ENCODE peak calls at places on chromosome 22, in five cellular contexts. One of them, this sample, is unnamed.

GRCh38 chr22:20043057-20043996 is 22.4 kb downstream of the TANGO2 start:
- DNase-seq in kidney: no peak
- DNase-seq in left ventricle myocardium inferior: no peak
- DNase-seq in brain microvascular endothelial cell: no peak
- DNase-seq in transverse colon: no peak
- DNase-seq in this sample: no peak

GRCh38 chr22:40855104-40855959 is 1.1 kb downstream of the ST13 start:
- DNase-seq in kidney: no peak
- DNase-seq in transverse colon: no peak
- DNase-seq in brain microvascular endothelial cell: no peak
- DNase-seq in left ventricle myocardium inferior: no peak
- DNase-seq in this sample: peak; percentile 5

GRCh38 chr22:39409630-39410029 is 10.1 kb downstream of the TAB1 start:
- DNase-seq in left ventricle myocardium inferior: no peak
- DNase-seq in brain microvascular endothelial cell: no peak
- DNase-seq in kidney: no peak
- DNase-seq in transverse colon: no peak
- DNase-seq in this sample: no peak

GRCh38 chr22:29831186-29831921 is 6.7 kb downstream of the ASCC2 start:
- DNase-seq in left ventricle myocardium inferior: no peak
- DNase-seq in kidney: no peak
- DNase-seq in transverse colon: no peak
- DNase-seq in brain microvascular endothelial cell: no peak
- DNase-seq in this sample: no peak

GRCh38 chr22:17910561-17911311 is 113.6 kb downstream of the MICAL3 start:
- DNase-seq in transverse colon: peak; percentile 40
- DNase-seq in left ventricle myocardium inferior: peak; percentile 78
- DNase-seq in kidney: peak; percentile 92
- DNase-seq in brain microvascular endothelial cell: peak; percentile 83
- DNase-seq in this sample: peak; percentile 79

GRCh38 chr22:35604671-35605457 is 12.3 kb downstream of the MB start:
- DNase-seq in transverse colon: no peak
- DNase-seq in left ventricle myocardium inferior: no peak
- DNase-seq in brain microvascular endothelial cell: peak; percentile 27
- DNase-seq in kidney: peak; percentile 15
- DNase-seq in this sample: no peak

GRCh38 chr22:37744589-37744988 is 47.7 kb downstream of the TRIOBP start:
- DNase-seq in transverse colon: no peak
- DNase-seq in left ventricle myocardium inferior: no peak
- DNase-seq in brain microvascular endothelial cell: no peak
- DNase-seq in kidney: no peak
- DNase-seq in this sample: no peak

GRCh38 chr22:38422615-38423511 is 32.1 kb downstream of the KCNJ4 start:
- DNase-seq in transverse colon: peak; percentile 38
- DNase-seq in kidney: peak; percentile 84
- DNase-seq in brain microvascular endothelial cell: no peak
- DNase-seq in left ventricle myocardium inferior: no peak
- DNase-seq in this sample: no peak

GRCh38 chr22:33743756-33744155 is 176.5 kb downstream of the LARGE1 start:
- DNase-seq in transverse colon: no peak
- DNase-seq in left ventricle myocardium inferior: no peak
- DNase-seq in kidney: no peak
- DNase-seq in brain microvascular endothelial cell: no peak
- DNase-seq in this sample: no peak

GRCh38 chr22:28799834-28800307 is 498 bp downstream of the XBP1 start:
- DNase-seq in kidney: peak; percentile 91
- DNase-seq in transverse colon: peak; percentile 73
- DNase-seq in left ventricle myocardium inferior: peak; percentile 80
- DNase-seq in brain microvascular endothelial cell: peak; percentile 24
- DNase-seq in this sample: peak; percentile 49

GRCh38 chr22:48670747-48671146 is 1156.9 kb downstream of the BRD1 start:
- DNase-seq in transverse colon: no peak
- DNase-seq in brain microvascular endothelial cell: no peak
- DNase-seq in kidney: no peak
- DNase-seq in left ventricle myocardium inferior: no peak
- DNase-seq in this sample: no peak

GRCh38 chr22:38291201-38291777 is 18.5 kb upstream of the TMEM184B start:
- DNase-seq in kidney: no peak
- DNase-seq in brain microvascular endothelial cell: no peak
- DNase-seq in transverse colon: no peak
- DNase-seq in left ventricle myocardium inferior: no peak
- DNase-seq in this sample: no peak

GRCh38 chr22:44450503-44450902 is 47.5 kb downstream of the RTL6 start:
- DNase-seq in kidney: peak; percentile 41
- DNase-seq in transverse colon: no peak
- DNase-seq in brain microvascular endothelial cell: no peak
- DNase-seq in left ventricle myocardium inferior: no peak
- DNase-seq in this sample: no peak

GRCh38 chr22:47605441-47605840 is 843.0 kb downstream of the TBC1D22A start:
- DNase-seq in left ventricle myocardium inferior: no peak
- DNase-seq in brain microvascular endothelial cell: no peak
- DNase-seq in kidney: peak; percentile 29
- DNase-seq in transverse colon: no peak
- DNase-seq in this sample: no peak

GRCh38 chr22:21622624-21623401 is 7.0 kb downstream of the YDJC start:
- DNase-seq in kidney: no peak
- DNase-seq in brain microvascular endothelial cell: no peak
- DNase-seq in left ventricle myocardium inferior: no peak
- DNase-seq in transverse colon: no peak
- DNase-seq in this sample: no peak

GRCh38 chr22:19503869-19504268 is 20.3 kb downstream of the CLDN5 start:
- DNase-seq in left ventricle myocardium inferior: no peak
- DNase-seq in transverse colon: no peak
- DNase-seq in kidney: no peak
- DNase-seq in brain microvascular endothelial cell: no peak
- DNase-seq in this sample: no peak

GRCh38 chr22:38314992-38315800 is 2.0 kb downstream of the CSNK1E start:
- DNase-seq in kidney: no peak
- DNase-seq in transverse colon: peak; percentile 41
- DNase-seq in left ventricle myocardium inferior: no peak
- DNase-seq in brain microvascular endothelial cell: no peak
- DNase-seq in this sample: no peak

GRCh38 chr22:19576460-19577421 is 52.5 kb upstream of the CLDN5 start:
- DNase-seq in kidney: no peak
- DNase-seq in left ventricle myocardium inferior: peak; percentile 42
- DNase-seq in brain microvascular endothelial cell: peak; percentile 78
- DNase-seq in transverse colon: no peak
- DNase-seq in this sample: peak; percentile 46

GRCh38 chr22:33221566-33221965 is 163.4 kb upstream of the SYN3 start:
- DNase-seq in left ventricle myocardium inferior: no peak
- DNase-seq in kidney: no peak
- DNase-seq in transverse colon: no peak
- DNase-seq in brain microvascular endothelial cell: no peak
- DNase-seq in this sample: no peak

GRCh38 chr22:27476729-27477128 is 324.8 kb downstream of the MN1 start:
- DNase-seq in transverse colon: no peak
- DNase-seq in left ventricle myocardium inferior: no peak
- DNase-seq in brain microvascular endothelial cell: peak; percentile 73
- DNase-seq in kidney: peak; percentile 65
- DNase-seq in this sample: no peak

GRCh38 chr22:38318792-38319773 is 1.9 kb upstream of the CSNK1E start:
- DNase-seq in kidney: no peak
- DNase-seq in left ventricle myocardium inferior: no peak
- DNase-seq in transverse colon: no peak
- DNase-seq in brain microvascular endothelial cell: no peak
- DNase-seq in this sample: no peak

GRCh38 chr22:48942698-48943566 is 884.7 kb downstream of the BRD1 start:
- DNase-seq in left ventricle myocardium inferior: no peak
- DNase-seq in brain microvascular endothelial cell: no peak
- DNase-seq in transverse colon: peak; percentile 2
- DNase-seq in kidney: no peak
- DNase-seq in this sample: no peak

GRCh38 chr22:21766933-21767462 is 31.4 kb upstream of the YPEL1 start:
- DNase-seq in transverse colon: peak; percentile 29
- DNase-seq in kidney: no peak
- DNase-seq in left ventricle myocardium inferior: no peak
- DNase-seq in brain microvascular endothelial cell: no peak
- DNase-seq in this sample: no peak

GRCh38 chr22:27720860-27721259 is 80.7 kb downstream of the MN1 start:
- DNase-seq in kidney: peak; percentile 88
- DNase-seq in transverse colon: no peak
- DNase-seq in left ventricle myocardium inferior: no peak
- DNase-seq in brain microvascular endothelial cell: no peak
- DNase-seq in this sample: no peak

GRCh38 chr22:39381930-39382329 is 17.6 kb upstream of the TAB1 start:
- DNase-seq in kidney: no peak
- DNase-seq in transverse colon: no peak
- DNase-seq in brain microvascular endothelial cell: no peak
- DNase-seq in left ventricle myocardium inferior: no peak
- DNase-seq in this sample: no peak

GRCh38 chr22:40450651-40451050 is 80.3 kb downstream of the SGSM3 start:
- DNase-seq in brain microvascular endothelial cell: no peak
- DNase-seq in transverse colon: no peak
- DNase-seq in kidney: no peak
- DNase-seq in left ventricle myocardium inferior: no peak
- DNase-seq in this sample: no peak

GRCh38 chr22:44442856-44443595 is 55.0 kb downstream of the RTL6 start:
- DNase-seq in brain microvascular endothelial cell: no peak
- DNase-seq in kidney: peak; percentile 43
- DNase-seq in left ventricle myocardium inferior: no peak
- DNase-seq in transverse colon: no peak
- DNase-seq in this sample: no peak

GRCh38 chr22:44358723-44359440 is 46.1 kb upstream of the SHISAL1 start:
- DNase-seq in left ventricle myocardium inferior: peak; percentile 11
- DNase-seq in brain microvascular endothelial cell: no peak
- DNase-seq in kidney: peak; percentile 59
- DNase-seq in transverse colon: no peak
- DNase-seq in this sample: no peak

GRCh38 chr22:49154433-49154832 is 673.2 kb downstream of the BRD1 start:
- DNase-seq in transverse colon: no peak
- DNase-seq in kidney: peak; percentile 63
- DNase-seq in brain microvascular endothelial cell: no peak
- DNase-seq in left ventricle myocardium inferior: no peak
- DNase-seq in this sample: no peak

GRCh38 chr22:36331912-36332622 is 55.7 kb downstream of the MYH9 start:
- DNase-seq in left ventricle myocardium inferior: peak; percentile 83
- DNase-seq in kidney: peak; percentile 93
- DNase-seq in transverse colon: peak; percentile 76
- DNase-seq in brain microvascular endothelial cell: no peak
- DNase-seq in this sample: no peak

GRCh38 chr22:31082606-31083376 is 1.7 kb downstream of the SMTN start:
- DNase-seq in brain microvascular endothelial cell: peak; percentile 70
- DNase-seq in left ventricle myocardium inferior: peak; percentile 79
- DNase-seq in kidney: peak; percentile 87
- DNase-seq in transverse colon: peak; percentile 89
- DNase-seq in this sample: peak; percentile 59
- H3K4me3 ChIP-seq in brain microvascular endothelial cell: peak overlapping the region; percentile 97
- H3K4me3 ChIP-seq in left ventricle myocardium inferior: peak overlapping the region; percentile 89
- H3K4me3 ChIP-seq in kidney: peak overlapping the region; percentile 84
- H3K4me3 ChIP-seq in transverse colon: peak overlapping the region; percentile 71
- H3K4me3 ChIP-seq in this sample: no peak overlapping the region

DNA sequence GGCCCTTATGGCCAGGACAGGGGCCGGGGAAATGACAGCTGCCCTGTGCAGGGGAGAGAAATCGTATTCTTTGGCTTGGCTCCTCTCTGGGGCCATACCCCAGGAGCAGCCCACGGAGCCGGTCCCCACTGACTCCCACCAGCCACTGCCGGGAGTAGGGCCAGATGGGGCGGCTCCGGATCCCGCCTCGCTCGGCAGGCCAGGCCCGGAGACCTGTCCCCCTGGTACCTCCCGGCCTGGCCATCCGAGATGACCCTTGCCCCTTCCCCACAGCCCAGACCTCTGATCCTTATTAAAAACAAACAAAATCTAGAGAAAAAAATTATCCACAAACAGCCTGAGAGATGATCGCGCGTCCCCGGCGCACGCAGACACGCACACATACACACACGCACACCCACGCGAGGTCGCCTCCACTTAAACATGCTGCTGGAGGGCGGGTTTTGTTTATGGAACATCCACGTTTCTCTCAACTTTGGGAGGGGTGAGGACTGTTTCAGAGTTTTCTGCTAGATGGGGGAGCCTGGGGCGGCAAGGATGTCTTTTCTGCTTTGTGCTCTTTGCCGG is 59.1 kb downstream of the IGLL1 start:
- DNase-seq in left ventricle myocardium inferior: peak; percentile 40
- DNase-seq in kidney: peak; percentile 86
- DNase-seq in transverse colon: no peak
- DNase-seq in brain microvascular endothelial cell: peak; percentile 17
- DNase-seq in this sample: peak; percentile 55
- H3K4me3 ChIP-seq in left ventricle myocardium inferior: peak overlapping the region; percentile 68
- H3K4me3 ChIP-seq in kidney: peak overlapping the region; percentile 30
- H3K4me3 ChIP-seq in transverse colon: peak overlapping the region; percentile 61
- H3K4me3 ChIP-seq in brain microvascular endothelial cell: peak overlapping the region; percentile 52
- H3K4me3 ChIP-seq in this sample: peak overlapping the region; percentile 64

GRCh38 chr22:42078469-42079318 is 806 bp upstream of the SMDT1 start:
- DNase-seq in left ventricle myocardium inferior: no peak
- DNase-seq in brain microvascular endothelial cell: no peak
- DNase-seq in transverse colon: no peak
- DNase-seq in kidney: peak; percentile 86
- DNase-seq in this sample: peak; percentile 30
- H3K4me3 ChIP-seq in left ventricle myocardium inferior: peak overlapping the region; percentile 75
- H3K4me3 ChIP-seq in brain microvascular endothelial cell: peak overlapping the region; percentile 87
- H3K4me3 ChIP-seq in transverse colon: peak overlapping the region; percentile 74
- H3K4me3 ChIP-seq in kidney: peak overlapping the region; percentile 89
- H3K4me3 ChIP-seq in this sample: peak overlapping the region; percentile 84

DNA sequence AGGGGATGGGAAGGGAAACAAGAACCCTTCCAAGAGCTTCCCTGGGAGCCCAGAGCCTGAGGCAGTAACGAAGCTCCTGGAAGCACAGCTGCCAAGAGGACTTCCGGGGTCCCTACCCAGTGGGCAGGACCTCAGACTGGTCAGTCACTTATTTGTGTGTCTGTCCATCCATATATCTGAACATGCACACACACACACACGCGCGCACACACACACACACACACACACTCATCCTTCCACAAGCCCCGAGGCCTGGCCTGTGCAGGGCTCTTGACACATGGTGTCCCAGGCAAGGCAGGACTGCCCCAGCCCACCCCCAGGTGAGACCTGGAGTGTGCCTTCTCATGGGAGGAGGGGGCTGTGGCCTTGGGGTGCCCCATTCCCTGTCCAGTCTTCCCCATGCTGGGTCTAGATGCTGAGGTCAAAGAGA is 44.9 kb downstream of the IGLL5 start:
- DNase-seq in kidney: peak; percentile 54
- DNase-seq in transverse colon: no peak
- DNase-seq in brain microvascular endothelial cell: no peak
- DNase-seq in left ventricle myocardium inferior: no peak
- DNase-seq in this sample: no peak
- H3K4me3 ChIP-seq in kidney: no peak overlapping the region
- H3K4me3 ChIP-seq in transverse colon: no peak overlapping the region
- H3K4me3 ChIP-seq in brain microvascular endothelial cell: no peak overlapping the region
- H3K4me3 ChIP-seq in left ventricle myocardium inferior: no peak overlapping the region
- H3K4me3 ChIP-seq in this sample: no peak overlapping the region

This sample was measured in SJCRH30.